ENCODE peak calls at places on chromosomes 6 and 20, in eight cellular contexts. One of them, this sample, is unnamed.

GRCh38 chr6:15522856-15523529 is 139.8 kb downstream of the DTNBP1 start:
- DNase-seq in trophoblast cell: peak; percentile 22
- DNase-seq in MG63: no peak
- DNase-seq in lower leg skin: no peak
- DNase-seq in kidney epithelial cell: no peak
- DNase-seq in mammary epithelial cell: no peak
- DNase-seq in BJ: no peak
- DNase-seq in IMR-90: no peak
- DNase-seq in this sample: no peak

GRCh38 chr6:21594427-21595264 is 1.1 kb downstream of the SOX4 start:
- DNase-seq in trophoblast cell: peak; percentile 54
- DNase-seq in MG63: peak; percentile 55
- DNase-seq in lower leg skin: peak; percentile 44
- DNase-seq in kidney epithelial cell: no peak
- DNase-seq in mammary epithelial cell: peak; percentile 60
- DNase-seq in BJ: no peak
- DNase-seq in IMR-90: peak; percentile 63
- DNase-seq in this sample: peak; percentile 63

GRCh38 chr6:3377536-3378397 is 79.1 kb downstream of the SLC22A23 start:
- DNase-seq in trophoblast cell: peak; percentile 69
- DNase-seq in MG63: no peak
- DNase-seq in lower leg skin: peak; percentile 45
- DNase-seq in kidney epithelial cell: no peak
- DNase-seq in mammary epithelial cell: peak; percentile 81
- DNase-seq in BJ: no peak
- DNase-seq in IMR-90: peak; percentile 39
- DNase-seq in this sample: no peak

GRCh38 chr6:143969077-143969476 is 39.0 kb downstream of the PLAGL1 start:
- DNase-seq in trophoblast cell: no peak
- DNase-seq in MG63: no peak
- DNase-seq in lower leg skin: no peak
- DNase-seq in kidney epithelial cell: no peak
- DNase-seq in mammary epithelial cell: no peak
- DNase-seq in BJ: no peak
- DNase-seq in IMR-90: no peak
- DNase-seq in this sample: no peak

GRCh38 chr20:57589728-57590484 is 29.0 kb downstream of the PCK1 start:
- DNase-seq in trophoblast cell: no peak
- DNase-seq in MG63: no peak
- DNase-seq in lower leg skin: no peak
- DNase-seq in kidney epithelial cell: no peak
- DNase-seq in mammary epithelial cell: no peak
- DNase-seq in BJ: no peak
- DNase-seq in IMR-90: no peak
- DNase-seq in this sample: no peak

GRCh38 chr6:7640607-7641577 is 50.9 kb downstream of the SNRNP48 start:
- DNase-seq in trophoblast cell: peak; percentile 72
- DNase-seq in MG63: peak; percentile 22
- DNase-seq in lower leg skin: no peak
- DNase-seq in kidney epithelial cell: peak; percentile 76
- DNase-seq in mammary epithelial cell: peak; percentile 94
- DNase-seq in BJ: peak; percentile 26
- DNase-seq in IMR-90: peak; percentile 87
- DNase-seq in this sample: peak; percentile 46

GRCh38 chr20:33909331-33909921 is 84.3 kb upstream of the RALY start:
- DNase-seq in trophoblast cell: peak; percentile 95
- DNase-seq in MG63: peak; percentile 77
- DNase-seq in lower leg skin: no peak
- DNase-seq in kidney epithelial cell: peak; percentile 50
- DNase-seq in mammary epithelial cell: peak; percentile 56
- DNase-seq in BJ: peak; percentile 65
- DNase-seq in IMR-90: peak; percentile 96
- DNase-seq in this sample: peak; percentile 96

GRCh38 chr6:93389192-93389591 is 30.2 kb downstream of the EPHA7 start:
- DNase-seq in trophoblast cell: no peak
- DNase-seq in MG63: no peak
- DNase-seq in lower leg skin: no peak
- DNase-seq in kidney epithelial cell: no peak
- DNase-seq in mammary epithelial cell: no peak
- DNase-seq in BJ: no peak
- DNase-seq in IMR-90: no peak
- DNase-seq in this sample: no peak

GRCh38 chr6:165571721-165572132 is 91.3 kb downstream of the PDE10A start:
- DNase-seq in trophoblast cell: peak; percentile 86
- DNase-seq in MG63: no peak
- DNase-seq in lower leg skin: no peak
- DNase-seq in kidney epithelial cell: no peak
- DNase-seq in mammary epithelial cell: no peak
- DNase-seq in BJ: no peak
- DNase-seq in IMR-90: peak; percentile 76
- DNase-seq in this sample: no peak

GRCh38 chr6:146287691-146288369 is 255.8 kb upstream of the RAB32 start:
- DNase-seq in trophoblast cell: no peak
- DNase-seq in MG63: peak; percentile 5
- DNase-seq in lower leg skin: no peak
- DNase-seq in kidney epithelial cell: no peak
- DNase-seq in mammary epithelial cell: no peak
- DNase-seq in BJ: peak; percentile 50
- DNase-seq in IMR-90: no peak
- DNase-seq in this sample: peak; percentile 76

GRCh38 chr6:82963527-82963926 is 102.1 kb downstream of the UBE3D start:
- DNase-seq in trophoblast cell: no peak
- DNase-seq in MG63: no peak
- DNase-seq in lower leg skin: no peak
- DNase-seq in kidney epithelial cell: no peak
- DNase-seq in mammary epithelial cell: peak; percentile 5
- DNase-seq in BJ: no peak
- DNase-seq in IMR-90: no peak
- DNase-seq in this sample: no peak

DNA sequence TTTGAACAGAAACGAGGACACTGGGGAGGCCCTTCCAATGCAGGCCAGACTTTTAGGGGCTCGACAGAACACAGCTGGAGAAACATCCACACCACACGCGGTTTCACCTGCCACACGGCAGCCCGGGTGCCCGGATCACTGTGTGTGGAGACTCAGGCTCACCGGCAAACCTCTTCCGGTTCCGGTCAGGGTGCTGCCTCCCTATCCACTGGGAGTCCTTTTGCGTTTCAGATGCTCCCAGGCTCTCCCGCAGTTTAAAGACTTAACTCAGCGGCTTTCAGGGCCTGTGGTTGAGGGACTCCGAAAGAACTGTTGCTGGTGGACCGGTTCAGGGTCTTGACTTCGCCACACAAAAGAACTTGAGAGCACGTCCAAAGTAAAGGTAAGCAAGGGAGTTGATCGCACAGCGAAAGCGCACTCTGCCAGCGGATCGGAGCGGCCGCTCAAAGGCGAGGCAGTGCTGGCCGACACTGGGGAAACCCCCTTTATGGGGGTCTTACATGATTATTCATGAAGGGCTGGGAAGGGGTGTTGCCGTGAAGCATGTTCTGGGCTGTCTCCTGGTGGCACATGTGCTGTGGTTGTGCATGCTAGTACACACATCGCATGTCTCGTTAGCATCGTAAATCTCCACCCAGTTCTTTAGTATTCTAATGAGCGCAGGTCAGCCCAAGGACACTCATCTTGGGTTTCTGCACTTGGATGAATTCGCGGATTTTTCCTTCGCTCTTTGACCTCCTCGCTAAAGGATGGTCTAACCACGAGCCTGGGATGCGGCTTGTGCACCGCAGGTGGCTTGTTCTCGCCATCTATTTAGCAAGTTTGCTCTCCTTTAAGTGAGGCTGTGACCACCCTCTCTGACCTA is 180.3 kb downstream of the CDH26 start:
- DNase-seq in trophoblast cell: peak; percentile 6
- DNase-seq in MG63: no peak
- DNase-seq in lower leg skin: no peak
- DNase-seq in kidney epithelial cell: no peak
- DNase-seq in mammary epithelial cell: no peak
- DNase-seq in BJ: no peak
- DNase-seq in IMR-90: peak; percentile 48
- DNase-seq in this sample: peak; percentile 26
- H3K4me3 ChIP-seq in trophoblast cell: no peak overlapping the region
- H3K4me3 ChIP-seq in MG63: no peak overlapping the region
- H3K4me3 ChIP-seq in lower leg skin: no peak overlapping the region
- H3K4me3 ChIP-seq in kidney epithelial cell: peak overlapping the region; percentile 32
- H3K4me3 ChIP-seq in mammary epithelial cell: no peak overlapping the region
- H3K4me3 ChIP-seq in BJ: no peak overlapping the region
- H3K4me3 ChIP-seq in IMR-90: peak overlapping the region; percentile 62
- H3K4me3 ChIP-seq in this sample: peak overlapping the region; percentile 52

GRCh38 chr6:34246563-34247391 is 2.0 kb downstream of the SMIM29 start:
- DNase-seq in trophoblast cell: peak; percentile 39
- DNase-seq in MG63: peak; percentile 41
- DNase-seq in lower leg skin: no peak
- DNase-seq in kidney epithelial cell: no peak
- DNase-seq in mammary epithelial cell: no peak
- DNase-seq in BJ: no peak
- DNase-seq in IMR-90: peak; percentile 46
- DNase-seq in this sample: no peak
- H3K4me3 ChIP-seq in trophoblast cell: no peak overlapping the region
- H3K4me3 ChIP-seq in MG63: no peak overlapping the region
- H3K4me3 ChIP-seq in lower leg skin: no peak overlapping the region
- H3K4me3 ChIP-seq in kidney epithelial cell: no peak overlapping the region
- H3K4me3 ChIP-seq in mammary epithelial cell: no peak overlapping the region
- H3K4me3 ChIP-seq in BJ: no peak overlapping the region
- H3K4me3 ChIP-seq in IMR-90: no peak overlapping the region
- H3K4me3 ChIP-seq in this sample: no peak overlapping the region

GRCh38 chr20:25987073-25987927 is 290.6 kb upstream of the ZNF337 start:
- DNase-seq in trophoblast cell: peak; percentile 53
- DNase-seq in MG63: no peak
- DNase-seq in lower leg skin: no peak
- DNase-seq in kidney epithelial cell: no peak
- DNase-seq in mammary epithelial cell: peak; percentile 39
- DNase-seq in BJ: no peak
- DNase-seq in IMR-90: peak; percentile 10
- DNase-seq in this sample: peak; percentile 12
- H3K4me3 ChIP-seq in trophoblast cell: no peak overlapping the region
- H3K4me3 ChIP-seq in MG63: no peak overlapping the region
- H3K4me3 ChIP-seq in lower leg skin: no peak overlapping the region
- H3K4me3 ChIP-seq in kidney epithelial cell: peak overlapping the region; percentile 16
- H3K4me3 ChIP-seq in mammary epithelial cell: no peak overlapping the region
- H3K4me3 ChIP-seq in BJ: peak overlapping the region; percentile 27
- H3K4me3 ChIP-seq in IMR-90: no peak overlapping the region
- H3K4me3 ChIP-seq in this sample: peak overlapping the region; percentile 38

GRCh38 chr6:114220241-114220640 is 122.6 kb downstream of the HS3ST5 start:
- DNase-seq in trophoblast cell: no peak
- DNase-seq in MG63: no peak
- DNase-seq in lower leg skin: no peak
- DNase-seq in kidney epithelial cell: no peak
- DNase-seq in mammary epithelial cell: no peak
- DNase-seq in BJ: no peak
- DNase-seq in IMR-90: no peak
- DNase-seq in this sample: no peak
- H3K4me3 ChIP-seq in trophoblast cell: no peak overlapping the region
- H3K4me3 ChIP-seq in MG63: no peak overlapping the region
- H3K4me3 ChIP-seq in lower leg skin: no peak overlapping the region
- H3K4me3 ChIP-seq in kidney epithelial cell: no peak overlapping the region
- H3K4me3 ChIP-seq in mammary epithelial cell: no peak overlapping the region
- H3K4me3 ChIP-seq in BJ: no peak overlapping the region
- H3K4me3 ChIP-seq in IMR-90: no peak overlapping the region
- H3K4me3 ChIP-seq in this sample: no peak overlapping the region

GRCh38 chr6:139336488-139336887 is 38.0 kb downstream of the CITED2 start:
- DNase-seq in trophoblast cell: no peak
- DNase-seq in MG63: peak; percentile 81
- DNase-seq in lower leg skin: no peak
- DNase-seq in kidney epithelial cell: no peak
- DNase-seq in mammary epithelial cell: peak; percentile 41
- DNase-seq in BJ: no peak
- DNase-seq in IMR-90: peak; percentile 41
- DNase-seq in this sample: no peak

GRCh38 chr6:139337830-139338229 is 36.6 kb downstream of the CITED2 start:
- DNase-seq in trophoblast cell: no peak
- DNase-seq in MG63: peak; percentile 72
- DNase-seq in lower leg skin: no peak
- DNase-seq in kidney epithelial cell: no peak
- DNase-seq in mammary epithelial cell: no peak
- DNase-seq in BJ: no peak
- DNase-seq in IMR-90: no peak
- DNase-seq in this sample: peak; percentile 50

GRCh38 chr6:139336994-139337393 is 37.5 kb downstream of the CITED2 start:
- DNase-seq in trophoblast cell: no peak
- DNase-seq in MG63: no peak
- DNase-seq in lower leg skin: no peak
- DNase-seq in kidney epithelial cell: no peak
- DNase-seq in mammary epithelial cell: no peak
- DNase-seq in BJ: no peak
- DNase-seq in IMR-90: no peak
- DNase-seq in this sample: no peak

GRCh38 chr6:139335447-139336210 is 38.8 kb downstream of the CITED2 start:
- DNase-seq in trophoblast cell: no peak
- DNase-seq in MG63: no peak
- DNase-seq in lower leg skin: no peak
- DNase-seq in kidney epithelial cell: no peak
- DNase-seq in mammary epithelial cell: peak; percentile 55
- DNase-seq in BJ: no peak
- DNase-seq in IMR-90: no peak
- DNase-seq in this sample: no peak

DNA sequence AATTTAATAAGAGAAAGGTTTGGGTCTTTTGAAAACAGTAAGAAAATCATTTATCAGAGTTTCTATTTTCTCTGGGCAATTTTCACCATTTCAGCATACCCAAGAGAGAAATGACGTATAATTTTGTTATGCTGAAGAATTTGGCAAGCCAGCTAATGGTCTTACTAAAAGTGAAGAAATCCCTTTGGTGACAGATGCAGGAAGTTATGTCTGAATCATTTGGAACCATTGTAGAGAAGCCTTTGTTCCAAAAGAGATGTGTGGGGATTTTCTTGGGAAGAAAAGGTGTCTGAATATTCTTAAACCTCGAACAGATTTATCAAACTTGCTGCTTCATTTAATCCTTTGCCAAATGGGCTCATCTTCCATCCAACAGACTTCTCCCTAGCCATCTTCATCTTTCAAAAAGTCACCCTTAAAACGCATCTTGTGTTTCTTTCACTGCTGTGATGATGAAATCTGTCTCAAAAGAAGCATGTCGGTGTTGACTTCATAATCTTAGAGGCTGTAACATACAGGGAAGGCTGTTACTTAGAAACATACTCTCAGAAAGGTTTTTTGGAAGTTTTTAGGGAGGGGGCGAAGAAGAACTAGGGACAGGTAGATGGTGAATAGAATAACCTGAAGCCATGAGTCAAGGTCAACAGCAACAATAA is 39.5 kb downstream of the CITED2 start:
- DNase-seq in trophoblast cell: peak; percentile 92
- DNase-seq in MG63: no peak
- DNase-seq in lower leg skin: no peak
- DNase-seq in kidney epithelial cell: no peak
- DNase-seq in mammary epithelial cell: peak; percentile 87
- DNase-seq in BJ: peak; percentile 59
- DNase-seq in IMR-90: peak; percentile 95
- DNase-seq in this sample: peak; percentile 96
- H3K4me3 ChIP-seq in trophoblast cell: no peak overlapping the region
- H3K4me3 ChIP-seq in MG63: no peak overlapping the region
- H3K4me3 ChIP-seq in lower leg skin: no peak overlapping the region
- H3K4me3 ChIP-seq in kidney epithelial cell: no peak overlapping the region
- H3K4me3 ChIP-seq in mammary epithelial cell: no peak overlapping the region
- H3K4me3 ChIP-seq in BJ: no peak overlapping the region
- H3K4me3 ChIP-seq in IMR-90: no peak overlapping the region
- H3K4me3 ChIP-seq in this sample: no peak overlapping the region